ENCODE peak calls at places on chromosome 3, in eight cellular contexts. H, K, U, X, F, I, P and L are unnamed samples.
A peak's percentile ranks its signal among the peaks of the same experiment; 100 is the strongest.

GRCh38 chr3:79844176-79844575 is 76.4 kb upstream of the ROBO1 start:
- DNase-seq in H (no peak), K (no peak), U (no peak), X (no peak), F (no peak), I (no peak), P (no peak), L (no peak)

GRCh38 chr3:58388550-58389061 is 45.0 kb downstream of the PDHB start:
- DNase-seq in H (no peak), K (peak; percentile 81), U (no peak), X (no peak), F (no peak), I (no peak), P (no peak), L (peak; percentile 83)

GRCh38 chr3:170386468-170386867 is 29.0 kb downstream of the SKIL start:
- DNase-seq in H (no peak), K (no peak), U (no peak), X (no peak), F (no peak), I (no peak), P (no peak), L (no peak)

GRCh38 chr3:4821331-4821730 is 157.9 kb upstream of the BHLHE40 start:
- DNase-seq in H (no peak), K (no peak), U (no peak), X (peak; percentile 78), F (no peak), I (no peak), P (no peak), L (no peak)

GRCh38 chr3:19232566-19232965 is 84.3 kb downstream of the KCNH8 start:
- DNase-seq in H (no peak), K (no peak), U (no peak), X (peak; percentile 20), F (no peak), I (no peak), P (no peak), L (no peak)

GRCh38 chr3:71510485-71510884 is 73.0 kb downstream of the FOXP1 start:
- DNase-seq in H (no peak), K (peak; percentile 64), U (no peak), X (peak; percentile 15), F (no peak), I (no peak), P (no peak), L (peak; percentile 34)

GRCh38 chr3:58952128-58952917 is 97.5 kb downstream of the CFAP20DC start:
- DNase-seq in H (peak; percentile 5), K (peak; percentile 33), U (no peak), X (no peak), F (no peak), I (no peak), P (no peak), L (peak; percentile 73)

GRCh38 chr3:190319660-190320059 is 2.6 kb downstream of the CLDN1 start:
- DNase-seq in H (no peak), K (peak; percentile 67), U (no peak), X (peak; percentile 7), F (no peak), I (peak; percentile 84), P (no peak), L (no peak)

GRCh38 chr3:65577875-65578274 is 460.8 kb downstream of the MAGI1 start:
- DNase-seq in H (no peak), K (no peak), U (no peak), X (no peak), F (no peak), I (no peak), P (no peak), L (no peak)

GRCh38 chr3:120652896-120653545 is 29.0 kb downstream of the HGD start:
- DNase-seq in H (no peak), K (no peak), U (no peak), X (peak; percentile 33), F (no peak), I (no peak), P (no peak), L (no peak)

GRCh38 chr3:9582332-9582731 is 28.7 kb upstream of the LHFPL4 start:
- DNase-seq in H (no peak), K (no peak), U (no peak), X (no peak), F (no peak), I (no peak), P (no peak), L (no peak)

GRCh38 chr3:134002326-134002725 is 27.4 kb downstream of the SLCO2A1 start:
- DNase-seq in H (no peak), K (peak; percentile 60), U (no peak), X (no peak), F (no peak), I (no peak), P (no peak), L (peak; percentile 80)

GRCh38 chr3:27576171-27576570 is 92.0 kb upstream of the SLC4A7 start:
- DNase-seq in H (no peak), K (no peak), U (no peak), X (no peak), F (no peak), I (no peak), P (no peak), L (no peak)
- TF ChIP-seq CTCF in H (no peak), K (no peak), U (no peak), X (no peak), F (no peak), I (no peak), P (no peak), L (no peak)

GRCh38 chr3:122078235-122078935 is 23.2 kb downstream of the CD86 start:
- DNase-seq in H (peak; percentile 65), K (no peak), U (no peak), X (no peak), F (no peak), I (no peak), P (no peak), L (no peak)

GRCh38 chr3:122081543-122081942 is 26.4 kb downstream of the CD86 start:
- DNase-seq in H (peak; percentile 86), K (no peak), U (no peak), X (no peak), F (no peak), I (no peak), P (no peak), L (no peak)

GRCh38 chr3:122080188-122080587 is 25.0 kb downstream of the CD86 start:
- DNase-seq in H (peak; percentile 85), K (no peak), U (no peak), X (no peak), F (no peak), I (no peak), P (no peak), L (no peak)

GRCh38 chr3:122077293-122078234 is 22.4 kb downstream of the CD86 start:
- DNase-seq in H (peak; percentile 82), K (no peak), U (no peak), X (no peak), F (no peak), I (no peak), P (no peak), L (no peak)

DNA sequence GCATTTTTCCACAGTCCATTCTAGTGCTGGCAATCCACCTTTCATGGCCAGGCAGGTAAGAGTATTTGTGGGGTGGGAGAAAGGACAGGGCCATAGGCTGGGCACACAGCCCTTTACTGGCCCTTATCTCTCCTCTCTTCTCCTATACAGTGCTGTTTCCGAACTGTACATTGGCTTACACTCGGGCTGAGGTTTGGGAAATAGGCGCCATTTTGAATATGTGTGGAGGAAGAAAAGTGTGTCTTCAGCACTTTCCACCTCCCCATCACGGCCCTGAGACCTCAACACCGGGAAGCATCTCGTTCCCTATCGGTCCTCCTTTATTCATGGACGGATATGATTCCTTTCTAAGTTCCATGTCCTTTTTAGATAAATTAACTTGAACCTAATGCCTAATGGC is 24.4 kb downstream of the CD86 start:
- DNase-seq in H (peak; percentile 56), K (no peak), U (no peak), X (no peak), F (no peak), I (no peak), P (no peak), L (no peak)
- H3K4me3 ChIP-seq in H (peak overlapping the region; percentile 64), K (no peak overlapping the region), U (no peak overlapping the region), X (no peak overlapping the region), F (no peak overlapping the region), I (no peak overlapping the region), P (no peak overlapping the region), L (no peak overlapping the region)

GRCh38 chr3:155325263-155325835 is 31.9 kb upstream of the STRIT1 start:
- DNase-seq in H (peak; percentile 28), K (no peak), U (no peak), X (no peak), F (no peak), I (no peak), P (peak; percentile 2), L (no peak)
- TF ChIP-seq CTCF in H (no peak), K (peak; percentile 8), U (no peak), X (no peak), F (no peak), I (no peak), P (no peak), L (peak; percentile 25)

DNA sequence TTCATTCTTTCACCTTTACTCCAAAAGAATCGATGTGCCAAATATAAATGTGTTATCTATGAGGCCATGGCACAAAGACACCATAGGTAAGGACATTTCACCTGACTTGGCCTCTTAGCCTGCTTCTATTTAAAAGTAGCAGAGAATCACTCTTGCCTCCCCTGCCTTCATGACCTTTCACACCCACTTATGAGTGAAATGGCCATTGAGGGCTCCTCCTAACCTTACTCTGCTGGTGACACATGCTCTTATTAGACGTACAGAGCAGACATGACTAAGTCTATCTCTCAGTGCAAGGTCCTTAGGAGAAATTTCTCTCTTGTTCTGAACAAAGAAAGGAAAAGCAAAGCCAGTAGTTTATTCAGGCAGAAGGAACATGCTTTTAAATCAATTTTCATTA is 150.7 kb downstream of the LRTM1 start:
- DNase-seq in H (no peak), K (no peak), U (no peak), X (no peak), F (no peak), I (no peak), P (no peak), L (no peak)
- H3K4me3 ChIP-seq in H (no peak overlapping the region), K (no peak overlapping the region), U (no peak overlapping the region), X (no peak overlapping the region), F (no peak overlapping the region), I (no peak overlapping the region), P (no peak overlapping the region), L (no peak overlapping the region)